ENCODE peak calls at places on chromosomes 1 and 21, in eight cellular contexts. I is GM10248, D is glutamatergic neuron, B is colonic mucosa, G is neural crest cell, W is endothelial cell, A is GM20000, L is BE2C. X is an unnamed sample.

GRCh38 chr1:224430511-224431113 is 4.0 kb downstream of the WDR26 start:
- DNase-seq in I (peak), D (no peak), B (peak), G (no peak), W (no peak), A (peak), L (no peak), X (peak)

GRCh38 chr1:58689167-58689566 is 10.7 kb downstream of the MYSM1 start:
- DNase-seq in I (no peak), D (no peak), B (no peak), G (no peak), W (no peak), A (no peak), L (no peak), X (no peak)

GRCh38 chr1:180230791-180231505 is 884 bp downstream of the LHX4 start:
- DNase-seq in I (no peak), D (no peak), B (no peak), G (no peak), W (no peak), A (peak), L (no peak), X (no peak)

GRCh38 chr1:228510101-228510850 is 23.1 kb downstream of the RNF187 start:
- DNase-seq in I (no peak), D (no peak), B (no peak), G (no peak), W (no peak), A (no peak), L (no peak), X (no peak)

GRCh38 chr1:169368406-169368769 is 393 bp downstream of the BLZF1 start:
- DNase-seq in I (peak), D (no peak), B (peak), G (peak), W (peak), A (no peak), L (no peak), X (no peak)

GRCh38 chr1:188372821-188373220 is 1544.1 kb downstream of the PLA2G4A start:
- DNase-seq in I (no peak), D (no peak), B (no peak), G (no peak), W (no peak), A (no peak), L (no peak), X (no peak)

GRCh38 chr1:42973304-42973703 is 14.6 kb upstream of the SLC2A1 start:
- DNase-seq in I (no peak), D (no peak), B (no peak), G (no peak), W (no peak), A (no peak), L (peak), X (no peak)

GRCh38 chr21:31879251-31879650 is 6.4 kb downstream of the HUNK start:
- DNase-seq in I (no peak), D (no peak), B (no peak), G (no peak), W (no peak), A (no peak), L (no peak), X (no peak)

GRCh38 chr1:171716620-171717019 is 25.2 kb downstream of the VAMP4 start:
- DNase-seq in I (no peak), D (no peak), B (no peak), G (no peak), W (no peak), A (no peak), L (no peak), X (no peak)

GRCh38 chr1:115322631-115323030 is 15.4 kb downstream of the NGF start:
- DNase-seq in I (no peak), D (no peak), B (no peak), G (no peak), W (no peak), A (no peak), L (no peak), X (no peak)

GRCh38 chr21:46603228-46603627 is 1.7 kb downstream of the S100B start:
- DNase-seq in I (no peak), D (no peak), B (no peak), G (no peak), W (no peak), A (no peak), L (no peak), X (no peak)

GRCh38 chr21:14259669-14260458 is 43.9 kb downstream of the RBM11 start:
- DNase-seq in I (peak), D (no peak), B (peak), G (no peak), W (no peak), A (peak), L (no peak), X (peak)

GRCh38 chr1:208601569-208601968 is 357.4 kb upstream of the PLXNA2 start:
- DNase-seq in I (no peak), D (no peak), B (no peak), G (no peak), W (no peak), A (no peak), L (no peak), X (no peak)

GRCh38 chr1:220300442-220301121 is 28.3 kb upstream of the RAB3GAP2 start:
- DNase-seq in I (no peak), D (peak), B (peak), G (peak), W (peak), A (no peak), L (peak), X (no peak)

GRCh38 chr1:87787551-87787950 is 458.9 kb downstream of the LMO4 start:
- DNase-seq in I (no peak), D (no peak), B (no peak), G (no peak), W (no peak), A (no peak), L (no peak), X (no peak)
- TF ChIP-seq CTCF in I (no peak), D (no peak), B (no peak), G (no peak), W (no peak), A (no peak), L (no peak), X (no peak)

GRCh38 chr1:41483960-41484844 is at the start of gene EDN2:
- DNase-seq in I (no peak), D (no peak), B (peak), G (no peak), W (no peak), A (no peak), L (peak), X (no peak)
- TF ChIP-seq CTCF in I (peak), D (no peak), B (peak), G (peak), W (no peak), A (no peak), L (peak), X (peak)

DNA sequence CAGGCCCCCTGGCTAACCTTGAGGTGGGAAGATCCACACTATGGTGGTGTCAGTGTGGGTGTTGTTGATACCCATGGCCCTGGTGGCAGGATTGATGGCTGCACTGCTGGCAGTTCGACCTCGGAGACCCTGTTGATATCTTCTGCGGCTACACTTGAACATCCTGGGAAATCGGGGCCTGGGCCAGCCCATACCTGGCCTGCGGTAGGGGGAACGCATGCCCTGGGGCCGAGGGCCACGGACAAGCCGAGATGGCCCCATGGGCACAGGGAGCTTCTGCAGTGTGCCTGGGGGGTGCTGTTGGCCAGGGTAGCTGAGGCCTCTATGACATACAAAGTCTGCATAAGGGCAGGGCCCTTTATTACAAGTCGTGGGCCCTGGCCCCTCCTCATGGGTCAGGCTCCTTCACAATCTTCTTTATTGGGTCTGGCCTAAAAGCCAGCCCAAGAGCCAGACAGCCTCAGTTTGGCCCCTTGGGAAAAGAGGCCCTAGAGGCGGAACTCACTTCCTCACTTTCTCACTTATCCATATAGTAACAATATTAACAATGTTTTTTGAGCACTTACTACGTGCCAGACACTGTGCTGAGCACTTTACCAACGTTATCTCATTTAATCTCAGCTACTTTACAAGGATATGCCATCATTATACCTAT is at the start of gene P3R3URF:
- DNase-seq in I (no peak), D (no peak), B (no peak), G (no peak), W (no peak), A (no peak), L (no peak), X (no peak)
- TF ChIP-seq CTCF in I (no peak), D (no peak), B (no peak), G (no peak), W (no peak), A (no peak), L (no peak), X (no peak)

DNA sequence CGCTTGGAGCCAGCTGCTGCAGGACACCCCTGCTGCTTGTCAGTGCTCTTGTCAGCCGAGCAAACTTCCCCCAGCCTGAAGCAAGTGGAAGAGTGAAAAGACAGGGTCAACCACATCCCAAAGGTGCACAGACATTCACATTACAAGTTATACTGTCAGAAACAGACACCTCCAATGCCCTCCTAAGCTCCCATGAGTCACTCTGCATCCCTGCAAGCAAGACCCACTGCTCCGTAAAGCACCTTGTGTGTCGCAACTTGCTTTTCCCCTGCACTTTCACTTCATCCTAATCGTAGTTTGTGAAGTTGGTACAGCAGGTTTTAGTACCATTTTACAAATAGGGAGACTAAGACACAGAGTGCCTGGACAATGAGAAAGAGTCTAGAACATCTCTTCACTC is 51.1 kb downstream of the KCNH1 start:
- DNase-seq in I (no peak), D (no peak), B (no peak), G (no peak), W (no peak), A (no peak), L (no peak), X (no peak)
- TF ChIP-seq CTCF in I (no peak), D (no peak), B (no peak), G (no peak), W (no peak), A (no peak), L (no peak), X (no peak)